ENCODE peak calls at places on chromosomes 6 and 20, in four cellular contexts. O, X, U and C are unnamed samples.

GRCh38 chr6:34182751-34183531 is 37.1 kb upstream of the GRM4 start:
- DNase-seq in O (no peak), X (no peak), U (no peak), C (no peak)

GRCh38 chr6:13420269-13420668 is 67.1 kb downstream of the GFOD1 start:
- DNase-seq in O (no peak), X (no peak), U (no peak), C (no peak)

GRCh38 chr6:31368461-31368860 is 11.5 kb upstream of the HLA-B start:
- DNase-seq in O (peak), X (no peak), U (no peak), C (no peak)

GRCh38 chr6:53090576-53090975 is 25.4 kb downstream of the FBXO9 start:
- DNase-seq in O (no peak), X (no peak), U (no peak), C (no peak)

GRCh38 chr6:30311101-30311500 is 15.6 kb upstream of the TRIM39 start:
- DNase-seq in O (no peak), X (peak), U (no peak), C (no peak)

GRCh38 chr20:926646-927045 is 10.5 kb upstream of the ANGPT4 start:
- DNase-seq in O (no peak), X (no peak), U (no peak), C (no peak)

GRCh38 chr20:43798591-43799149 is 71.9 kb upstream of the GTSF1L start:
- DNase-seq in O (no peak), X (no peak), U (no peak), C (no peak)

GRCh38 chr6:26003102-26003694 is 40.6 kb downstream of the TRIM38 start:
- DNase-seq in O (no peak), X (peak), U (peak), C (peak)

GRCh38 chr6:34027939-34028441 is 117.9 kb downstream of the GRM4 start:
- DNase-seq in O (no peak), X (no peak), U (no peak), C (no peak)

GRCh38 chr6:110813813-110814487 is 1.3 kb downstream of the CDK19 start:
- DNase-seq in O (no peak), X (no peak), U (no peak), C (no peak)

GRCh38 chr6:75932067-75932466 is 140.4 kb downstream of the IMPG1 start:
- DNase-seq in O (peak), X (peak), U (peak), C (no peak)

GRCh38 chr6:39402239-39402751 is 79.8 kb upstream of the KCNK16 start:
- DNase-seq in O (no peak), X (no peak), U (no peak), C (no peak)

GRCh38 chr6:121959501-121959900 is 440.0 kb upstream of the HSF2 start:
- DNase-seq in O (no peak), X (no peak), U (no peak), C (no peak)

GRCh38 chr20:36591854-36592641 is 13.5 kb upstream of the RAB5IF start:
- DNase-seq in O (peak), X (peak), U (peak), C (no peak)

GRCh38 chr6:34393968-34394305 is 1.5 kb upstream of the NUDT3 start:
- DNase-seq in O (no peak), X (no peak), U (no peak), C (no peak)

GRCh38 chr20:23245553-23246128 is 105.0 kb upstream of the NXT1 start:
- DNase-seq in O (no peak), X (peak), U (peak), C (peak)

GRCh38 chr6:159842035-159842434 is 42.0 kb downstream of the PNLDC1 start:
- DNase-seq in O (peak), X (peak), U (peak), C (no peak)

GRCh38 chr20:62736407-62737071 is 27.9 kb downstream of the NTSR1 start:
- DNase-seq in O (peak), X (no peak), U (no peak), C (no peak)

GRCh38 chr6:145318952-145319351 is 416.4 kb downstream of the EPM2A start:
- DNase-seq in O (peak), X (no peak), U (peak), C (no peak)

GRCh38 chr20:59499863-59500262 is 104.5 kb upstream of the PHACTR3 start:
- DNase-seq in O (no peak), X (no peak), U (no peak), C (no peak)

GRCh38 chr6:2545351-2545750 is 205.4 kb downstream of the MYLK4 start:
- DNase-seq in O (no peak), X (no peak), U (no peak), C (no peak)

GRCh38 chr6:139336488-139336887 is 38.0 kb downstream of the CITED2 start:
- DNase-seq in O (no peak), X (no peak), U (no peak), C (no peak)

GRCh38 chr6:41707565-41708200 is 27.7 kb downstream of the TFEB start:
- DNase-seq in O (no peak), X (no peak), U (no peak), C (no peak)

GRCh38 chr6:130132286-130132701 is 90.5 kb downstream of the SAMD3 start:
- DNase-seq in O (no peak), X (no peak), U (no peak), C (no peak)

GRCh38 chr6:18343741-18344140 is 43.4 kb upstream of the RNF144B start:
- DNase-seq in O (no peak), X (no peak), U (no peak), C (no peak)

GRCh38 chr6:33578164-33578563 is 1.9 kb downstream of the BAK1 start:
- DNase-seq in O (no peak), X (no peak), U (no peak), C (no peak)

GRCh38 chr6:125363360-125364121 is 61.8 kb upstream of the HDDC2 start:
- DNase-seq in O (no peak), X (peak), U (peak), C (no peak)

GRCh38 chr20:33099842-33100538 is 20.5 kb downstream of the BPIFB4 start:
- DNase-seq in O (no peak), X (no peak), U (no peak), C (no peak)

GRCh38 chr6:109174911-109175310 is 79.6 kb downstream of the CEP57L1 start:
- DNase-seq in O (no peak), X (no peak), U (no peak), C (no peak)

GRCh38 chr6:169019727-169020491 is 233.7 kb downstream of the THBS2 start:
- DNase-seq in O (no peak), X (no peak), U (peak), C (no peak)

GRCh38 chr20:62386383-62387218 is at the start of gene RPS21:
- DNase-seq in O (peak), X (peak), U (peak), C (no peak)

GRCh38 chr6:42527204-42527603 is 36.6 kb upstream of the UBR2 start:
- DNase-seq in O (no peak), X (no peak), U (no peak), C (no peak)

GRCh38 chr20:47204008-47204745 is 152.3 kb downstream of the ZMYND8 start:
- DNase-seq in O (peak), X (no peak), U (no peak), C (no peak)

GRCh38 chr6:31351734-31352496 is 5.1 kb downstream of the HLA-B start:
- DNase-seq in O (no peak), X (no peak), U (no peak), C (no peak)

GRCh38 chr6:100719883-100720682 is 161.0 kb downstream of the ASCC3 start:
- DNase-seq in O (peak), X (peak), U (peak), C (no peak)

GRCh38 chr20:59455392-59456341 is 148.7 kb upstream of the PHACTR3 start:
- DNase-seq in O (peak), X (peak), U (no peak), C (no peak)

GRCh38 chr6:20020526-20020925 is 183.4 kb downstream of the ID4 start:
- DNase-seq in O (no peak), X (no peak), U (no peak), C (no peak)

GRCh38 chr6:136739501-136739900 is 52.8 kb downstream of the MAP3K5 start:
- DNase-seq in O (no peak), X (no peak), U (no peak), C (no peak)

GRCh38 chr6:83038246-83038645 is 27.4 kb downstream of the UBE3D start:
- DNase-seq in O (no peak), X (no peak), U (no peak), C (no peak)

GRCh38 chr6:27604986-27605385 is 132.1 kb upstream of the ZNF184 start:
- DNase-seq in O (no peak), X (peak), U (no peak), C (no peak)
- H3K4me3 ChIP-seq in O (peak), X (peak), U (peak), C (peak)

DNA sequence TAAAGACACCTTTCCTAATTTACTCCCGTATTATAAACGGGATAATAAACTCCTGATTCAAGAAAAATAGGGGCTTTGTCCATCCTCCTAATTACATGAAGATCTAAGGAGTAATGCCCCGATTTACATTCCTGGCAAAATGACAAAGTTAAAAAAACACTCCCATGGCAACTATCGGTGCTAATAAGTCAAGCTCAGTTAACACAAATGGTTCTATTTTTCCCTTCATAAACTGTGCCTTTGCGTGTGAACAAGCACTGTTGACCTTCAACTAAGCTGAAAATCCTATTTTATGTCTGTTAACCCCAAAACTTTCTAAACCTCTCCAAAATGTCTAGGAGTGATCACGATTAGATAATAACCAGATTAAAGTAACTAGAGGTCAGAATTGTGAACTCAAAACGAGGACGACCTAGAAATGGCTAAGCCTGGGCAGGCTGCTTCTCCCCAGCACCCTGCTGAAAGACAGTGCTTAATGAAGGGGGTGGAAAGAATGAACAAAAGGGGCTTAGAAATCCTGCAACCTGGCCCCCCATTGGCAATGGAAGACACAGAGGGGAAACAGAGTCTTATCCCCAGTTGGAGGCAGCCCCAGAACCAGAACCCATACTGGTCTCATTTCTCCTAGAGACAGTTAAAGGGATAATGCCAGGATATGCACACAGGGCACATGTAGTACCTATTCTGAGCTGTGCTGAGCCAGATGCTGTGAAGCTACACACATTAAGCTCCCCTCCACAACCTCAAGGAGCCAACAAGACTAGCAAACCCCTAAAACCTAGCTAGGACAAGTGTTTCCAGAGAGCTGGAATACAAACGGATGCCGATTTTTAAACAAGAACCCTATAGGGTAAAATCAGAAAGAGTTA is 23.0 kb downstream of the SLC23A2 start:
- DNase-seq in O (no peak), X (no peak), U (no peak), C (no peak)
- TF ChIP-seq TCF7L2 in O (no peak), X (no peak), U (no peak), C (no peak)

DNA sequence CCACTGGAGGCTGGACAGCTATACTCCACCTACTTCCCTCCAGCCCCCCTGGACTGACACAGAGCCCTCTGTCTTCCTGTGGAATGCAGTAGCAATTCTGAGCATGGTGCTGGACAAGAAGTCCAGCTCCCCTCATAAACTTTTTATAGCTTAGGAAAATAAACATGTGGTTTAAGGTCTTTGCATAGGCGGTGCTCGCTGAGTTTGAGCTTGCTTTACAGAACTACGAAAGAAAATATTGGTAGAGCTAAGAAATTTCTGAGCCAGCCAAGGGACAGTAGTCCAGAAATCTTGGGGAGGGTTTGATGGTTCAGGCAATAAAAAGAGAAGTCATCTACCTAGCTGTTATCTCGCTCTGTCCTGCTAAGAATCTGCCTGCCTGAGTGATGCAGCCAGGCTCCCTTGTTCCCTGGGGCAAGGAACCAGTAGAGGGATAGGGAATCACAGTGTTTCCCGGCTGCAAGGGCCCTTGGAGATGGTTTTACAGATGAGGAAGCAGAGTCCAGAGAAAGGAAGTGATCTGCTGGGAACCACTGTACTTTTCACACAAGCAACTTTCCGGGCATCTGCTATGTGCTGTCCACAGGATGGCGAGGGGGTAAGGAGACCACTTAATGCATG is 343.4 kb downstream of the CDC5L start:
- DNase-seq in O (no peak), X (no peak), U (no peak), C (no peak)
- H3K4me3 ChIP-seq in O (no peak), X (no peak), U (no peak), C (no peak)

DNA sequence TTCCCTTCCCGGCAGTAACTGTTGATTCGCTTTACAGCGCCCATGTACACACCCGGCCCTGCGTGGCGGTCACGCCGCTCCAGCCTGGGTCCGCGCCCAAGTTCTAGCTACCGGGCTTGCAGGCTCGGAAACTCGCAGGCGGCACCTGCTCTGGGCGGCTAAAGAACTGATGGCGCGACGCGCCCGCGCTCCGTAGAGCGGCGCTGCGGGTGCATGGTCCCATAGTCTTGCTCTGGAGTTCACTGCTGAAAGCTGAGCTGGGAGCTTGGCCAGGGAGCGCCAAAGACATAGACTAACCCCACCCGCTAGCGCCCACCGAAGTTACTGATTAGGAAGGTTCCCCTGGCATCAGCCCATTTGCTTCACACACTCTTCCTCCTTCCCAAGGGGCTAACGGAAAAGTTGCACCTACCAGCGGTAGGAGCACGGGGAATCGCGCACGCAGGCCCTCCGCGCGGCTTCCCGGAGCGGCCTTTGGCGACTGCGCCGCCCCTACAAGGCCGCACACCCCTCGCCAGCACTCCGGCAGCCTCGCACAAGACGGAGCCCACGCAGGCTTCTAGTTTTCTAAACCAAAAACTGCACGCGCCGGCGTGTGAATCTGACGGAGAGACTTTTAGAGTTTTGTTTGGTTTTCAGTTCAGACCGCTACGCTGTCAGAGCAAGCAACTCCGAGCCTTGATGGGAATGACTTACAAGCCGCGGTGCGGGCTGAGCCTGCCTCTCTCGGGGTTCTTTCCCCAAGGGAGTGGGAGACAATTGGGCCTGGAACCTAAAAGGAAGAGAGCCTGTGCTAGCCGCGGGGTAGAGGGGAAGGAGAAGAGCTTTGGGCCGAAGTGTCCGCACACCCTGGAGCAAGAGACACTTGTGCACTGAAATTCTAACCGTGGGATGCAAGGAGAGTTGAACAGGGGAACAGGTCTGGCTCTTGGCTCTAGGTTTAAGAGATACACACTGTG is 994 bp upstream of the POU3F2 start:
- DNase-seq in O (no peak), X (no peak), U (no peak), C (no peak)
- TF ChIP-seq TCF7L2 in O (no peak), X (no peak), U (no peak), C (no peak)

GRCh38 chr6:79543886-79544285 is 6.7 kb upstream of the LCA5 start:
- DNase-seq in O (no peak), X (no peak), U (no peak), C (no peak)

GRCh38 chr6:79544299-79544927 is 7.2 kb upstream of the LCA5 start:
- DNase-seq in O (no peak), X (peak), U (no peak), C (no peak)

GRCh38 chr6:79546186-79546585 is 9.0 kb upstream of the LCA5 start:
- DNase-seq in O (no peak), X (no peak), U (no peak), C (no peak)

GRCh38 chr6:79543411-79543810 is 6.2 kb upstream of the LCA5 start:
- DNase-seq in O (no peak), X (no peak), U (no peak), C (no peak)

GRCh38 chr6:79544939-79545450 is 7.8 kb upstream of the LCA5 start:
- DNase-seq in O (peak), X (peak), U (peak), C (peak)
- H3K4me3 ChIP-seq in O (peak), X (no peak), U (no peak), C (peak)

DNA sequence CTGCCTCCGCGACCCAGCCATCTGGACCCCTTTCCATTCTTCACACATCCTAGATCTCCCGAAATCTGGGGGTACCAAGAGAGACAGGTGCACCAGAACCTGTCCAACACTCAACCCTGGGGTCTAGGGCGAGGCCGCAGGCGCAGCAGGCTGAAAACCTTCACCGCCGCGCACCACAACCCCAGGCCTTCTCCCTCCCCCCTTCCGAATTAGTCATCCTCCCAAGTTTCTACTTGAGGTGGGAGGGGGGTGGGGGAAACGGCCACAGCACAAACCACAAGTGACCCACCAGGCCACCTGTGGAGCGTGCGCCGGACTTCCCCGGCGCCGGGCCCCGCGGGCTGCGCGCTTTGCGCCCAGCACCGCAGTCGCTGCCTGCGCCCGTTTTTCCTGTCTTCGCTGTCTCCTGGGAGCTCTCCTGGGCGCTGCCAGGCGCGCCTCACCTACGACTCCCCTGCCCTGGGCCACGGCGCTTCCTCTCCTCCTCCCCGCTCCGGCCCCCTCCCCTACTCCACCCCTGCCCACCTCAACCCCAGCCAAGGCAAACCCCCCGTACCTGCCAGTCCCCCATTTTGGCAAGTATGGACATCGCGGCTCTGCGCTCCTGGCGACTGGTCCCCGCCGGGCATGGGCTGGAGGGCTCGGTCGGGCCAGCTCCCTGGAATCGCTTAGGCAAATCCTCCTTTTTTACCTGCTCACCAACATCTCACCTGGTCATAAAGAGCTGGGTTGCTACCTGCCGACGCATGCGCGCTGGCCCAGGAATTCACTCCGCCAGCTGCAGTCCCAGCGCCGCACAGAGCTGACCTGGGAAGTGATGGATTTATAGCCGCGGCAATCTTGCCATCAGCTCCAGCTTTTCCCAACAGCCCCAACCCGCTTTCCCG is 4.2 kb upstream of the TFAP2A start:
- DNase-seq in O (no peak), X (peak), U (no peak), C (no peak)
- TF ChIP-seq TCF7L2 in O (no peak), X (no peak), U (no peak), C (no peak)

GRCh38 chr6:158708239-158708638 is 58.4 kb downstream of the SYTL3 start:
- DNase-seq in O (no peak), X (no peak), U (no peak), C (no peak)
- H3K4me3 ChIP-seq in O (peak), X (no peak), U (no peak), C (no peak)